ENCODE peak calls at places on chromosomes 5 and 9, in five cellular contexts. Y is KBM-7, V is EL, B is NCI-H524 treated with DMSO at 0.1 percent for 48 hours, F is NCI-H2107. Z is an unnamed sample.

GRCh38 chr5:7348168-7348802 is 47.7 kb upstream of the ADCY2 start:
- DNase-seq in Y (no peak), V (no peak), B (no peak), F (no peak), Z (no peak)

GRCh38 chr5:61228691-61229280 is 66.5 kb upstream of the SMIM15 start:
- DNase-seq in Y (peak), V (peak), B (no peak), F (no peak), Z (no peak)

GRCh38 chr5:172444110-172444510 is 10.2 kb downstream of the SH3PXD2B start:
- DNase-seq in Y (no peak), V (no peak), B (no peak), F (no peak), Z (no peak)

GRCh38 chr5:138574744-138575193 is 432 bp downstream of the HSPA9 start:
- DNase-seq in Y (no peak), V (no peak), B (no peak), F (no peak), Z (no peak)

GRCh38 chr5:35171108-35171507 is 59.2 kb downstream of the PRLR start:
- DNase-seq in Y (no peak), V (no peak), B (no peak), F (no peak), Z (no peak)

GRCh38 chr5:153153086-153153485 is 337.4 kb upstream of the GRIA1 start:
- DNase-seq in Y (no peak), V (peak), B (no peak), F (no peak), Z (no peak)

GRCh38 chr9:18238254-18238653 is 235.7 kb upstream of the ADAMTSL1 start:
- DNase-seq in Y (no peak), V (peak), B (no peak), F (no peak), Z (no peak)

GRCh38 chr9:113521693-113522260 is 58.2 kb downstream of the RGS3 start:
- DNase-seq in Y (no peak), V (no peak), B (no peak), F (no peak), Z (no peak)